ENCODE peak calls at places on chromosomes 12 and 14, in five cellular contexts. D is psoas muscle, F is uterus, Z is upper lobe of right lung, C is fibroblast of lung. Q is an unnamed sample.

GRCh38 chr12:26631846-26632245 is 201.1 kb downstream of the ITPR2 start:
- DNase-seq in D (no peak), C (peak; percentile 74), F (no peak), Z (no peak), Q (no peak)

GRCh38 chr14:49497725-49498348 is 88.3 kb downstream of the RPS29 start:
- DNase-seq in D (no peak), F (no peak), Z (no peak), C (peak; percentile 63), Q (no peak)

GRCh38 chr12:88562151-88562550 is 18.1 kb downstream of the KITLG start:
- DNase-seq in Z (no peak), C (no peak), F (no peak), D (no peak), Q (no peak)

GRCh38 chr14:61601923-61602732 is 93.2 kb upstream of the HIF1A start:
- DNase-seq in D (no peak), F (no peak), Z (no peak), C (no peak), Q (no peak)

GRCh38 chr12:19154696-19155095 is 25.2 kb downstream of the PLEKHA5 start:
- DNase-seq in F (no peak), Z (no peak), D (no peak), C (no peak), Q (no peak)

GRCh38 chr12:17203497-17203896 is 597.5 kb upstream of the LMO3 start:
- DNase-seq in C (no peak), D (no peak), F (no peak), Z (no peak), Q (no peak)

GRCh38 chr12:111753144-111753881 is 13.4 kb upstream of the ALDH2 start:
- DNase-seq in F (peak; percentile 70), C (peak; percentile 33), Z (peak; percentile 83), D (peak; percentile 68), Q (peak; percentile 84)

GRCh38 chr14:30521899-30522736 is 36.8 kb upstream of the G2E3 start:
- DNase-seq in Z (no peak), F (no peak), C (peak; percentile 25), D (no peak), Q (no peak)

GRCh38 chr14:75539165-75539561 is 16.9 kb downstream of the BATF start:
- DNase-seq in C (no peak), Z (no peak), D (no peak), F (no peak), Q (no peak)

GRCh38 chr14:93186961-93187360 is 1.8 kb downstream of the LYSET start:
- DNase-seq in C (no peak), D (no peak), Z (no peak), F (no peak), Q (no peak)

GRCh38 chr12:14959126-14959440 is 2.3 kb downstream of the ARHGDIB start:
- DNase-seq in F (no peak), D (no peak), Z (no peak), C (no peak), Q (no peak)

GRCh38 chr14:100285021-100285912 is 21.0 kb downstream of the SLC25A29 start:
- DNase-seq in F (peak; percentile 70), Z (peak; percentile 89), C (peak; percentile 43), D (peak; percentile 75), Q (peak; percentile 82)

GRCh38 chr12:50567926-50568325 is 63.1 kb downstream of the DIP2B start:
- DNase-seq in C (peak; percentile 48), Z (no peak), D (no peak), F (no peak), Q (no peak)

GRCh38 chr14:88379706-88380343 is 5.6 kb upstream of the SPATA7 start:
- DNase-seq in F (no peak), Z (no peak), C (no peak), D (no peak), Q (no peak)
- H3K27ac ChIP-seq in F (no peak overlapping the region), Z (no peak overlapping the region), C (no peak overlapping the region), D (no peak overlapping the region), Q (no peak overlapping the region)

GRCh38 chr14:103685276-103686211 is 29.7 kb downstream of the XRCC3 start:
- DNase-seq in D (no peak), C (no peak), F (no peak), Z (no peak), Q (no peak)

GRCh38 chr14:103683139-103683538 is 32.1 kb downstream of the XRCC3 start:
- DNase-seq in C (no peak), F (no peak), D (no peak), Z (no peak), Q (no peak)

GRCh38 chr14:103684871-103685270 is 30.4 kb downstream of the XRCC3 start:
- DNase-seq in Z (no peak), D (no peak), C (no peak), F (no peak), Q (no peak)

GRCh38 chr14:103686831-103687485 is 28.3 kb downstream of the XRCC3 start:
- DNase-seq in D (no peak), Z (no peak), F (no peak), C (peak; percentile 57), Q (no peak)

GRCh38 chr14:103684471-103684870 is 30.8 kb downstream of the XRCC3 start:
- DNase-seq in F (no peak), Z (no peak), C (no peak), D (no peak), Q (no peak)
- H3K36me3 ChIP-seq in F (no peaks in the 10 kb centered on the region), Z (peaks cover 100% of the 10 kb centered on the region), C (peaks cover 16% of the 10 kb centered on the region), D (peaks cover 100% of the 10 kb centered on the region), Q (peaks cover 86% of the 10 kb centered on the region)

DNA sequence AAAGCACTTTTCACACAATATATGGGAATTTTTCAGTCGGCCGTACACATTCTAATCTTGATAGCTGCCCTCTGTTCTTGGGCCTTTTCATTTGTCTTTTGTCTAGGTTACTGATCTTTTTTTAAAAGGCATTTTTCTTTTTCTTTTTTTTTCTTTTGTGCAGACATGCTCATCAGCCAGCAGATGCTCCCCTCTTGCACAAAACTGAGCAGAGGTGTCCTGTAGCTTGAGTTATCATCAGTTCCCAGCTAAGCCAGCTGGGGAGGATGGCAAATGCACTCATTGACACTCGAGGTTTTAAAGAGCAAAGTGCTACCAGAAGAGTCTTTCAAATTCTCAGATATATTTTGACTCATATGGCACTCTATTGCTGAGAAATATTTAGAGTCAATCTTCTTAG is 913.9 kb upstream of the SEL1L start:
- DNase-seq in Z (no peak), D (no peak), C (no peak), F (no peak), Q (no peak)
- TF ChIP-seq CTCF in Z (no peak), D (no peak), C (no peak), F (no peak), Q (no peak)

GRCh38 chr12:52242442-52243263 is 9.6 kb downstream of the KRT7 start:
- DNase-seq in D (no peak), Z (no peak), C (no peak), F (no peak), Q (no peak)
- H3K27ac ChIP-seq in D (no peak overlapping the region), Z (no peak overlapping the region), C (no peak overlapping the region), F (no peak overlapping the region), Q (no peak overlapping the region)